ENCODE peak calls at places on chromosomes 7 and 10, in eight cellular contexts. G is transverse colon; H is neuronal stem cell; F is Peyer's patch; M is IMR-90; K is colonic mucosa; N is tibial artery; L is CD4-positive, alpha-beta memory T cell. A is an unnamed sample.

GRCh38 chr7:135970682-135971365 is 6.3 kb downstream of the MTPN start:
- DNase-seq in G (no peak), H (no peak), F (no peak), M (no peak), K (no peak), N (no peak), L (no peak), A (no peak)

GRCh38 chr10:126702181-126702580 is 31.7 kb upstream of the C10orf90 start:
- DNase-seq in G (no peak), H (no peak), F (no peak), M (peak; percentile 2), K (no peak), N (no peak), L (no peak), A (no peak)

GRCh38 chr7:140646931-140647647 is 6.5 kb upstream of the DENND2A start:
- DNase-seq in G (peak; percentile 37), H (no peak), F (no peak), M (peak; percentile 37), K (peak; percentile 51), N (peak; percentile 58), L (no peak), A (peak; percentile 71)

GRCh38 chr10:49539320-49539885 is 482 bp upstream of the ERCC6 start:
- DNase-seq in G (peak; percentile 57), H (peak; percentile 45), F (peak; percentile 65), M (peak; percentile 52), K (peak; percentile 58), N (peak; percentile 70), L (no peak), A (peak; percentile 76)

GRCh38 chr7:151498495-151498894 is 21.2 kb downstream of the RHEB start:
- DNase-seq in G (no peak), H (no peak), F (no peak), M (no peak), K (no peak), N (no peak), L (no peak), A (no peak)

GRCh38 chr7:30032310-30033125 is 4.3 kb downstream of the PLEKHA8 start:
- DNase-seq in G (no peak), H (no peak), F (no peak), M (peak; percentile 82), K (no peak), N (no peak), L (no peak), A (no peak)

GRCh38 chr10:5679606-5680005 is 5.0 kb upstream of the TASOR2 start:
- DNase-seq in G (no peak), H (no peak), F (no peak), M (peak; percentile 77), K (no peak), N (no peak), L (no peak), A (no peak)

GRCh38 chr10:60444494-60445064 is 54.9 kb upstream of the ANK3 start:
- DNase-seq in G (no peak), H (peak; percentile 15), F (no peak), M (peak; percentile 63), K (no peak), N (no peak), L (no peak), A (no peak)

GRCh38 chr10:88456730-88457129 is 126.4 kb downstream of the RNLS start:
- DNase-seq in G (no peak), H (no peak), F (no peak), M (peak; percentile 62), K (no peak), N (no peak), L (no peak), A (no peak)

GRCh38 chr10:88616250-88616977 is 29.9 kb downstream of the LIPJ start:
- DNase-seq in G (no peak), H (no peak), F (no peak), M (no peak), K (no peak), N (no peak), L (no peak), A (no peak)

GRCh38 chr10:43692051-43692825 is 43.6 kb upstream of the ZNF32 start:
- DNase-seq in G (no peak), H (no peak), F (no peak), M (peak; percentile 28), K (no peak), N (no peak), L (no peak), A (no peak)

GRCh38 chr7:87003872-87004798 is 55.3 kb downstream of the ELAPOR2 start:
- DNase-seq in G (no peak), H (no peak), F (no peak), M (no peak), K (no peak), N (no peak), L (no peak), A (no peak)

GRCh38 chr10:116688241-116688711 is 54.1 kb downstream of the HSPA12A start:
- DNase-seq in G (no peak), H (no peak), F (no peak), M (peak; percentile 80), K (no peak), N (no peak), L (no peak), A (no peak)

GRCh38 chr10:80900661-80901060 is 363.0 kb downstream of the SH2D4B start:
- DNase-seq in G (no peak), H (no peak), F (no peak), M (no peak), K (no peak), N (no peak), L (no peak), A (no peak)

GRCh38 chr10:113362645-113363091 is 190.2 kb upstream of the HABP2 start:
- DNase-seq in G (no peak), H (no peak), F (no peak), M (no peak), K (peak; percentile 21), N (peak; percentile 76), L (no peak), A (no peak)

GRCh38 chr10:71766717-71767419 is 6.5 kb downstream of the VSIR start:
- DNase-seq in G (peak; percentile 93), H (no peak), F (peak; percentile 95), M (peak; percentile 95), K (peak; percentile 96), N (peak; percentile 91), L (no peak), A (peak; percentile 90)

GRCh38 chr7:30656611-30657010 is 25.6 kb downstream of the CRHR2 start:
- DNase-seq in G (no peak), H (no peak), F (peak; percentile 35), M (no peak), K (no peak), N (peak; percentile 49), L (no peak), A (no peak)

GRCh38 chr10:119538632-119539358 is 3.7 kb downstream of the RGS10 start:
- DNase-seq in G (no peak), H (no peak), F (no peak), M (no peak), K (no peak), N (no peak), L (no peak), A (no peak)

GRCh38 chr7:34339061-34339526 is 318.9 kb upstream of the NPSR1 start:
- DNase-seq in G (no peak), H (no peak), F (no peak), M (no peak), K (no peak), N (no peak), L (no peak), A (no peak)

DNA sequence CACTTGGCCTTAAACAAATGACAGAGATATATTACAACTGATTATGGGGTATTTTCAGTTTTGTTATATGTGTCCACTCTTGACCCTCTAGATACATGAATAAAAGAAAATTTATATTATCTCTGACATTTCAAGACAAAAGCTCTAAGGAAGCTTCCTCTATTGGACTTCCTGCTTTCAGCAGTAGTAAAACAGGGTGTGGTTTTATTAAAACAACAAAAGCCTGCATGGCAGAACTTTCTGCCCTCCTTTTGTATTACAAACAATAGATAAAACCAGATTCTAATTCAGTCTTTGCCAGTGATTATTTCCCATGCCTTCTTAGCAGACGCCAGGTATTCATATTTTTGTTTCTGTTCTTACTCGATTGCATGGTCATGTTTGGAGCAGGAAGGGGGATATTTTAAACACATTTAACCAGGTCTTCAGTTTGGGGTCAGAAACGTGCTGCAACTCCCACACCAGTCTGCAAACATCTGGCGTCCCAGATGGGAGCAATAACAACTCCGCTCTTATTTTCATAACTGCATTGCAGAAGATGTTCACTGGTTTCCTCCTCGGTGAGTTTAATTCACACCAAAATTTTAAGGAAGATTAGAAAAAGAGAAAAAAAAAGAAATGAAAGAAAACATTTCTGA is 52.6 kb upstream of the FAM204A start:
- DNase-seq in G (no peak), H (no peak), F (no peak), M (no peak), K (no peak), N (no peak), L (no peak), A (no peak)
- H3K4me3 ChIP-seq in G (no peak overlapping the region), H (no peak overlapping the region), F (no peak overlapping the region), M (no peak overlapping the region), K (no peak overlapping the region), N (no peak overlapping the region), L (no peak overlapping the region), A (no peak overlapping the region)

DNA sequence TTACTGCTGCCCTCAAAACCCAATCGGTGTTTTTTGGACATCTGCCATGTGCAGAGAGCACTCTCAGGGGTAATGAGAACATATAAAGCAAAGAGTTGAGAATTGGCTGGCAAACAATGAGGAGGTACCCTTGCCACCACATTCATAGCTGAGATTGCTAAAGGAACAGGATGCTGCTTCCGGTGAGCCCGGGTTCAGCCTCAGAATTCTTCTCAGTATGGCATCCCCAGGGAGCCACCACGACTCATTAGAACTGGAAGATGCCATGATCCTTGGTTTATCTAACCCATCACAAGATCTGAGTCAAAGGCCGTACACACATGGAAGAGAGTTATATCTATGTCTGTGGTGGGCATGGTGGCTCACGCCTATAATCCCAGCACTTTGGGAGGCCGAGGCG is 174.4 kb downstream of the ARID5B start:
- DNase-seq in G (no peak), H (no peak), F (no peak), M (no peak), K (no peak), N (no peak), L (no peak), A (no peak)
- H3K4me1 ChIP-seq in G (peaks cover 20% of the 10 kb centered on the region), H (no peaks in the 10 kb centered on the region), F (peaks cover 4% of the 10 kb centered on the region), M (peaks cover 49% of the 10 kb centered on the region), K (no peaks in the 10 kb centered on the region), N (peaks cover 97% of the 10 kb centered on the region), L (peaks cover 80% of the 10 kb centered on the region), A (peaks cover 7% of the 10 kb centered on the region)

GRCh38 chr7:27172388-27172774 is 1.7 kb downstream of the HOXA10 start:
- DNase-seq in G (peak; percentile 22), H (no peak), F (peak; percentile 56), M (no peak), K (no peak), N (peak; percentile 73), L (no peak), A (peak; percentile 72)
- H3K4me3 ChIP-seq in G (peak overlapping the region; percentile 67), H (no peak overlapping the region), F (peak overlapping the region; percentile 81), M (no peak overlapping the region), K (peak overlapping the region; percentile 57), N (peak overlapping the region; percentile 91), L (no peak overlapping the region), A (no peak overlapping the region)

DNA sequence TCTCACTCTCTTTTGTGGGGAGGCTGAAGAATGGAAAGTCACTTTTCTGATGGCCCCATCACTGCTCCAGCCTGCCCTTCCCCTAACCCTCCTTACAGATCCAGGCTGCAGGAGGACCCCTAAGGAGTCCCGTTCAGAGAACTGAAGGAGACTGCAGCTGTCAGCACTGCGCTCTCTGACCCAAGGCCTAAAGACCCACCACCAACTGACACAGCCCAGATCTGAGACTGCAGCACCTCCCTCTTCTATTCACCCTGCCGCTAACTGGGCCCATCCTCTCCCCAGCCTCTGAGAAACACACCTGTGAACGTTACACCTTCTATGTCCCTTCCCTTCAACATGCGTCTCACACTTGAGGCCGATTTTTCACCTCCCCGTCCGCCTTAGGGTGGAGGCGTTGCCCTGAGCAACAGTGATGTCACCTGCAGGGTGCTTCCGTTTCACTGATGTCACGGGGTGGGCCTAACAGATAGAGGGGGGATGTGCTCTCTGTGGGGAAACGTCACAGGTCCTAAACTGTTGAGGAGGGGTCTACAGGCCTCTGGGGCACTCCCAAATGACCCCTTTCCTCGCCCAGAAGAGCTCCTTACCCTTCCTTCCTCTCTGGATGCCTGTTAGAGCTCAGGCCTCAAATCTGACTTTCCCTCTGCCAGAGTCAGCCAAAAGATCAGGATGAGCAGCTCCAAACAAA is 5.1 kb downstream of the ITPRIP start:
- DNase-seq in G (no peak), H (no peak), F (no peak), M (no peak), K (peak; percentile 17), N (peak; percentile 65), L (peak; percentile 50), A (no peak)
- H3K4me1 ChIP-seq in G (peaks cover 61% of the 10 kb centered on the region), H (peaks cover 55% of the 10 kb centered on the region), F (peaks cover 19% of the 10 kb centered on the region), M (peaks cover 59% of the 10 kb centered on the region), K (peaks cover 31% of the 10 kb centered on the region), N (peaks cover 86% of the 10 kb centered on the region), L (peaks cover 90% of the 10 kb centered on the region), A (no peaks in the 10 kb centered on the region)